ENCODE peak calls at places on chromosome 15, in ten cellular contexts. H, G, P, R, A, V, E, O, D and W are unnamed samples.

GRCh38 chr15:56919708-56920637 is 1.5 kb downstream of the TCF12 start:
- DNase-seq in H (peak; percentile 40), G (peak; percentile 10), P (peak; percentile 65), R (peak; percentile 49), A (no peak), V (peak; percentile 59), E (peak; percentile 1), O (no peak), D (peak; percentile 13), W (no peak)

GRCh38 chr15:69658401-69658945 is 205.9 kb downstream of the RPLP1 start:
- DNase-seq in H (no peak), G (no peak), P (no peak), R (no peak), A (peak; percentile 4), V (no peak), E (no peak), O (no peak), D (no peak), W (no peak)

GRCh38 chr15:79046691-79047404 is 43.7 kb downstream of the RASGRF1 start:
- DNase-seq in H (no peak), G (no peak), P (no peak), R (no peak), A (no peak), V (no peak), E (no peak), O (no peak), D (no peak), W (no peak)

GRCh38 chr15:51649659-51650521 is 27.3 kb upstream of the DMXL2 start:
- DNase-seq in H (peak; percentile 81), G (peak; percentile 41), P (peak; percentile 80), R (peak; percentile 83), A (peak; percentile 71), V (peak; percentile 79), E (peak; percentile 37), O (peak; percentile 56), D (peak; percentile 11), W (peak; percentile 34)

GRCh38 chr15:69760263-69760855 is 307.7 kb downstream of the RPLP1 start:
- DNase-seq in H (peak; percentile 31), G (no peak), P (no peak), R (peak; percentile 87), A (no peak), V (peak; percentile 32), E (peak; percentile 7), O (no peak), D (no peak), W (no peak)

GRCh38 chr15:83289160-83289559 is 4.7 kb upstream of the BNC1 start:
- DNase-seq in H (peak; percentile 63), G (no peak), P (no peak), R (peak; percentile 86), A (peak; percentile 69), V (peak; percentile 44), E (no peak), O (no peak), D (no peak), W (no peak)

GRCh38 chr15:44427756-44428724 is 611 bp downstream of the CTDSPL2 start:
- DNase-seq in H (peak; percentile 51), G (no peak), P (peak; percentile 73), R (peak; percentile 55), A (no peak), V (peak; percentile 10), E (no peak), O (no peak), D (no peak), W (no peak)

GRCh38 chr15:50128266-50128665 is 9.2 kb upstream of the ATP8B4 start:
- DNase-seq in H (no peak), G (no peak), P (no peak), R (no peak), A (no peak), V (no peak), E (no peak), O (no peak), D (no peak), W (no peak)

GRCh38 chr15:75178171-75178937 is 23.3 kb upstream of the C15orf39 start:
- DNase-seq in H (no peak), G (peak; percentile 22), P (no peak), R (peak; percentile 14), A (no peak), V (no peak), E (no peak), O (no peak), D (no peak), W (peak; percentile 33)

GRCh38 chr15:80183886-80184285 is 31.1 kb downstream of the FAH start:
- DNase-seq in H (no peak), G (no peak), P (peak; percentile 19), R (no peak), A (no peak), V (no peak), E (no peak), O (no peak), D (no peak), W (peak; percentile 20)